ENCODE peak calls at places on chromosome 2, in five cellular contexts. One of them, this sample, is unnamed.

GRCh38 chr2:190405069-190405468 is 3.1 kb upstream of the MFSD6 start:
- DNase-seq in psoas muscle: no peak
- DNase-seq in mammary epithelial cell: peak
- DNase-seq in AG09319: no peak
- DNase-seq in activated B cell treated with CpG ODN at 0.5 μM for 24 hours: no peak
- DNase-seq in this sample: no peak

GRCh38 chr2:147405651-147406050 is 439.2 kb upstream of the ACVR2A start:
- DNase-seq in mammary epithelial cell: no peak
- DNase-seq in AG09319: no peak
- DNase-seq in activated B cell treated with CpG ODN at 0.5 μM for 24 hours: no peak
- DNase-seq in psoas muscle: no peak
- DNase-seq in this sample: no peak

GRCh38 chr2:196586511-196586991 is 53.0 kb upstream of the CCDC150 start:
- DNase-seq in psoas muscle: no peak
- DNase-seq in mammary epithelial cell: peak
- DNase-seq in AG09319: no peak
- DNase-seq in activated B cell treated with CpG ODN at 0.5 μM for 24 hours: no peak
- DNase-seq in this sample: no peak

GRCh38 chr2:83742117-83742782 is 716.8 kb downstream of the SUCLG1 start:
- DNase-seq in activated B cell treated with CpG ODN at 0.5 μM for 24 hours: no peak
- DNase-seq in psoas muscle: peak
- DNase-seq in mammary epithelial cell: peak
- DNase-seq in AG09319: no peak
- DNase-seq in this sample: peak

GRCh38 chr2:128805237-128805636 is 486.6 kb upstream of the HS6ST1 start:
- DNase-seq in mammary epithelial cell: peak
- DNase-seq in psoas muscle: no peak
- DNase-seq in activated B cell treated with CpG ODN at 0.5 μM for 24 hours: no peak
- DNase-seq in AG09319: no peak
- DNase-seq in this sample: no peak

GRCh38 chr2:165113414-165113813 is 90.4 kb downstream of the SCN3A start:
- DNase-seq in activated B cell treated with CpG ODN at 0.5 μM for 24 hours: no peak
- DNase-seq in psoas muscle: no peak
- DNase-seq in AG09319: no peak
- DNase-seq in mammary epithelial cell: no peak
- DNase-seq in this sample: no peak

GRCh38 chr2:25521665-25522387 is 151.6 kb downstream of the DTNB start:
- DNase-seq in AG09319: peak
- DNase-seq in mammary epithelial cell: peak
- DNase-seq in activated B cell treated with CpG ODN at 0.5 μM for 24 hours: no peak
- DNase-seq in psoas muscle: no peak
- DNase-seq in this sample: no peak

GRCh38 chr2:6556755-6557154 is 309.0 kb downstream of the CMPK2 start:
- DNase-seq in AG09319: no peak
- DNase-seq in psoas muscle: no peak
- DNase-seq in activated B cell treated with CpG ODN at 0.5 μM for 24 hours: no peak
- DNase-seq in mammary epithelial cell: no peak
- DNase-seq in this sample: no peak

GRCh38 chr2:38448692-38449405 is 71.8 kb upstream of the ATL2 start:
- DNase-seq in activated B cell treated with CpG ODN at 0.5 μM for 24 hours: no peak
- DNase-seq in AG09319: no peak
- DNase-seq in psoas muscle: no peak
- DNase-seq in mammary epithelial cell: peak
- DNase-seq in this sample: no peak

GRCh38 chr2:215775106-215775505 is 238.2 kb downstream of the MREG start:
- DNase-seq in activated B cell treated with CpG ODN at 0.5 μM for 24 hours: no peak
- DNase-seq in psoas muscle: no peak
- DNase-seq in mammary epithelial cell: no peak
- DNase-seq in AG09319: no peak
- DNase-seq in this sample: no peak

GRCh38 chr2:219829968-219830738 is 202.7 kb downstream of the SLC4A3 start:
- DNase-seq in mammary epithelial cell: no peak
- DNase-seq in psoas muscle: no peak
- DNase-seq in AG09319: no peak
- DNase-seq in activated B cell treated with CpG ODN at 0.5 μM for 24 hours: no peak
- DNase-seq in this sample: no peak

GRCh38 chr2:16120591-16120990 is 180.2 kb downstream of the MYCN start:
- DNase-seq in activated B cell treated with CpG ODN at 0.5 μM for 24 hours: no peak
- DNase-seq in mammary epithelial cell: no peak
- DNase-seq in AG09319: no peak
- DNase-seq in psoas muscle: no peak
- DNase-seq in this sample: no peak

GRCh38 chr2:15074319-15074718 is 441.8 kb downstream of the LRATD1 start:
- DNase-seq in mammary epithelial cell: no peak
- DNase-seq in psoas muscle: no peak
- DNase-seq in AG09319: no peak
- DNase-seq in activated B cell treated with CpG ODN at 0.5 μM for 24 hours: no peak
- DNase-seq in this sample: no peak

GRCh38 chr2:67130526-67131309 is 266.4 kb upstream of the ETAA1 start:
- DNase-seq in mammary epithelial cell: peak
- DNase-seq in AG09319: no peak
- DNase-seq in activated B cell treated with CpG ODN at 0.5 μM for 24 hours: no peak
- DNase-seq in psoas muscle: no peak
- DNase-seq in this sample: no peak

GRCh38 chr2:133146893-133147292 is 421.4 kb downstream of the NCKAP5 start:
- DNase-seq in mammary epithelial cell: no peak
- DNase-seq in psoas muscle: no peak
- DNase-seq in AG09319: no peak
- DNase-seq in activated B cell treated with CpG ODN at 0.5 μM for 24 hours: no peak
- DNase-seq in this sample: no peak

GRCh38 chr2:135694711-135695110 is 46.9 kb upstream of the UBXN4 start:
- DNase-seq in psoas muscle: no peak
- DNase-seq in activated B cell treated with CpG ODN at 0.5 μM for 24 hours: no peak
- DNase-seq in AG09319: no peak
- DNase-seq in mammary epithelial cell: peak
- DNase-seq in this sample: no peak

GRCh38 chr2:240538031-240538780 is 19.6 kb downstream of the ANKMY1 start:
- DNase-seq in psoas muscle: no peak
- DNase-seq in AG09319: no peak
- DNase-seq in activated B cell treated with CpG ODN at 0.5 μM for 24 hours: no peak
- DNase-seq in mammary epithelial cell: no peak
- DNase-seq in this sample: no peak

GRCh38 chr2:10493636-10494281 is 45.6 kb upstream of the ODC1 start:
- DNase-seq in mammary epithelial cell: peak
- DNase-seq in AG09319: no peak
- DNase-seq in activated B cell treated with CpG ODN at 0.5 μM for 24 hours: peak
- DNase-seq in psoas muscle: no peak
- DNase-seq in this sample: peak

GRCh38 chr2:32425719-32426141 is 68.9 kb downstream of the BIRC6 start:
- DNase-seq in mammary epithelial cell: no peak
- DNase-seq in AG09319: peak
- DNase-seq in psoas muscle: no peak
- DNase-seq in activated B cell treated with CpG ODN at 0.5 μM for 24 hours: no peak
- DNase-seq in this sample: no peak

GRCh38 chr2:190987938-190988337 is 26.0 kb downstream of the STAT1 start:
- DNase-seq in psoas muscle: no peak
- DNase-seq in AG09319: no peak
- DNase-seq in activated B cell treated with CpG ODN at 0.5 μM for 24 hours: no peak
- DNase-seq in mammary epithelial cell: no peak
- DNase-seq in this sample: no peak

GRCh38 chr2:28002181-28002580 is 111.7 kb downstream of the BABAM2 start:
- DNase-seq in psoas muscle: no peak
- DNase-seq in AG09319: no peak
- DNase-seq in activated B cell treated with CpG ODN at 0.5 μM for 24 hours: no peak
- DNase-seq in mammary epithelial cell: no peak
- DNase-seq in this sample: no peak

GRCh38 chr2:159903404-159904126 is 105.6 kb upstream of the CD302 start:
- DNase-seq in mammary epithelial cell: no peak
- DNase-seq in activated B cell treated with CpG ODN at 0.5 μM for 24 hours: peak
- DNase-seq in AG09319: no peak
- DNase-seq in psoas muscle: peak
- DNase-seq in this sample: peak

GRCh38 chr2:164737612-164738081 is 104.0 kb downstream of the COBLL1 start:
- DNase-seq in psoas muscle: peak
- DNase-seq in mammary epithelial cell: peak
- DNase-seq in activated B cell treated with CpG ODN at 0.5 μM for 24 hours: peak
- DNase-seq in AG09319: peak
- DNase-seq in this sample: peak

GRCh38 chr2:230737791-230738226 is 25.2 kb downstream of the CAB39 start:
- DNase-seq in mammary epithelial cell: no peak
- DNase-seq in activated B cell treated with CpG ODN at 0.5 μM for 24 hours: no peak
- DNase-seq in psoas muscle: no peak
- DNase-seq in AG09319: no peak
- DNase-seq in this sample: no peak

GRCh38 chr2:43032248-43032893 is 194.0 kb downstream of the ZFP36L2 start:
- DNase-seq in psoas muscle: peak
- DNase-seq in AG09319: no peak
- DNase-seq in mammary epithelial cell: peak
- DNase-seq in activated B cell treated with CpG ODN at 0.5 μM for 24 hours: no peak
- DNase-seq in this sample: no peak

GRCh38 chr2:237665713-237666143 is 38.3 kb downstream of the LRRFIP1 start:
- DNase-seq in psoas muscle: no peak
- DNase-seq in mammary epithelial cell: no peak
- DNase-seq in activated B cell treated with CpG ODN at 0.5 μM for 24 hours: no peak
- DNase-seq in AG09319: no peak
- DNase-seq in this sample: no peak
- TF ChIP-seq CTCF in psoas muscle: peak
- TF ChIP-seq CTCF in mammary epithelial cell: peak
- TF ChIP-seq CTCF in activated B cell treated with CpG ODN at 0.5 μM for 24 hours: no peak
- TF ChIP-seq CTCF in AG09319: no peak
- TF ChIP-seq CTCF in this sample: no peak

DNA sequence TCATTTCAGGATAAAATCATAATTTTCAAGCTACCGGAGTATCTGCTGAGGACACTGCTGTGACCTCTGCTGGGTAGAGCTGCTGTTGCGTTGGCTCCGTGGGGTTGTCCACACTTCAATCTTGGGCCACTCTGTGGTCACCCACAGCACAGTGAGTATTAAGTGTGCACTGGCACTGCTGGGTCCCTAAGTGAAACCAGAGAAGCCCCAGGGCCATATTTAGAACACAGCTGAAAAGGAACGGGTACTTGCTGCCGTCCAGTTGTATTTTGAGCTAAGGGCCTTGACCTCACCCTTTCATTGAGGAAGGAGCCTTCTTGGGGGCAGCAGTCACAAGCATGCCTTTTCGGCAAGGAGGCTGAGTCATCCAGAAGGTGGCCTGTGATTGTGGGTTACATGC is 10.1 kb downstream of the SLC9A4 start:
- DNase-seq in AG09319: no peak
- DNase-seq in psoas muscle: no peak
- DNase-seq in mammary epithelial cell: no peak
- DNase-seq in activated B cell treated with CpG ODN at 0.5 μM for 24 hours: no peak
- DNase-seq in this sample: no peak
- TF ChIP-seq CTCF in AG09319: no peak
- TF ChIP-seq CTCF in psoas muscle: no peak
- TF ChIP-seq CTCF in mammary epithelial cell: no peak
- TF ChIP-seq CTCF in activated B cell treated with CpG ODN at 0.5 μM for 24 hours: no peak
- TF ChIP-seq CTCF in this sample: no peak

GRCh38 chr2:238973038-238973772 is 125.3 kb downstream of the TWIST2 start:
- DNase-seq in activated B cell treated with CpG ODN at 0.5 μM for 24 hours: no peak
- DNase-seq in psoas muscle: no peak
- DNase-seq in mammary epithelial cell: no peak
- DNase-seq in AG09319: no peak
- DNase-seq in this sample: no peak

GRCh38 chr2:238975408-238975807 is 127.5 kb downstream of the TWIST2 start:
- DNase-seq in mammary epithelial cell: no peak
- DNase-seq in psoas muscle: no peak
- DNase-seq in AG09319: no peak
- DNase-seq in activated B cell treated with CpG ODN at 0.5 μM for 24 hours: no peak
- DNase-seq in this sample: no peak

GRCh38 chr2:238974061-238974460 is 126.2 kb downstream of the TWIST2 start:
- DNase-seq in mammary epithelial cell: peak
- DNase-seq in AG09319: no peak
- DNase-seq in activated B cell treated with CpG ODN at 0.5 μM for 24 hours: no peak
- DNase-seq in psoas muscle: no peak
- DNase-seq in this sample: no peak

GRCh38 chr2:238972146-238972445 is 124.2 kb downstream of the TWIST2 start:
- DNase-seq in psoas muscle: no peak
- DNase-seq in mammary epithelial cell: no peak
- DNase-seq in activated B cell treated with CpG ODN at 0.5 μM for 24 hours: no peak
- DNase-seq in AG09319: no peak
- DNase-seq in this sample: no peak

DNA sequence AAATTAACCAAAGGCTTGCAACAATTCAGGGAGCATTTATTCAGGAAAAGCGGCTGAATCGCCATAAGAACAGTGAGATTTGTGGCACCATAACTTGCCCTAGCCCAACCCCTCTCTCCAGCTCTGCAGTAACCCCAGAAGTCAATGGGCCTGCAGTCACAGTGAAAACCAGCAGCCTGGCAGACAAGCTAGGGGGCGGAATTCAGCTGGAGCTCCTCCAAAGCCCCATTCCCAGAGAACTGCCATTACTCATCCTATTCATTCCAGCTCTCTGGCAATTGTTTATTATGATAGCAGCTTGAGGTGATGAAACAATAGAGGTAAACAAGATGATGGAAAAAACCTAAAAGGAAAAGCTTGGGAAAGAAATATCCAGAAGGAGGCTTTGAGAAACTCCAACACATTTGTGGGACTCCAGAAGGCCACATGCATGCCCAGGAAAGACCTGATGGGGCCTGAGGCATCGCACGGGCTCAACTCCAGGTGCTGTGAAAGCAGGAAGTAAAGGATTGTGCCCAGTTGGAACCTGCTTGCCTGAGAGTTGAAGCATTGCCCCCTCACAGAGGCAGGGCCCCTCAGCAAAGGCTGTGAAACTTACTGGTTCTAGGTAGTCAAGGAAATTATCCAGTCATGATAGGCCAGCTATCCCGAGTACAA is 126.8 kb downstream of the TWIST2 start:
- DNase-seq in activated B cell treated with CpG ODN at 0.5 μM for 24 hours: no peak
- DNase-seq in AG09319: peak
- DNase-seq in psoas muscle: no peak
- DNase-seq in mammary epithelial cell: peak
- DNase-seq in this sample: no peak
- TF ChIP-seq CTCF in activated B cell treated with CpG ODN at 0.5 μM for 24 hours: no peak
- TF ChIP-seq CTCF in AG09319: peak
- TF ChIP-seq CTCF in psoas muscle: no peak
- TF ChIP-seq CTCF in mammary epithelial cell: peak
- TF ChIP-seq CTCF in this sample: no peak

GRCh38 chr2:23904215-23904614 is 22.7 kb downstream of the ATAD2B start:
- DNase-seq in AG09319: no peak
- DNase-seq in mammary epithelial cell: no peak
- DNase-seq in activated B cell treated with CpG ODN at 0.5 μM for 24 hours: no peak
- DNase-seq in psoas muscle: no peak
- DNase-seq in this sample: no peak

GRCh38 chr2:23904692-23905091 is 22.2 kb downstream of the ATAD2B start:
- DNase-seq in activated B cell treated with CpG ODN at 0.5 μM for 24 hours: no peak
- DNase-seq in mammary epithelial cell: no peak
- DNase-seq in psoas muscle: no peak
- DNase-seq in AG09319: no peak
- DNase-seq in this sample: no peak

GRCh38 chr2:23901966-23902942 is 24.7 kb downstream of the ATAD2B start:
- DNase-seq in activated B cell treated with CpG ODN at 0.5 μM for 24 hours: no peak
- DNase-seq in AG09319: no peak
- DNase-seq in mammary epithelial cell: peak
- DNase-seq in psoas muscle: no peak
- DNase-seq in this sample: no peak

GRCh38 chr2:23903034-23903433 is 23.9 kb downstream of the ATAD2B start:
- DNase-seq in psoas muscle: no peak
- DNase-seq in AG09319: no peak
- DNase-seq in activated B cell treated with CpG ODN at 0.5 μM for 24 hours: no peak
- DNase-seq in mammary epithelial cell: no peak
- DNase-seq in this sample: no peak

DNA sequence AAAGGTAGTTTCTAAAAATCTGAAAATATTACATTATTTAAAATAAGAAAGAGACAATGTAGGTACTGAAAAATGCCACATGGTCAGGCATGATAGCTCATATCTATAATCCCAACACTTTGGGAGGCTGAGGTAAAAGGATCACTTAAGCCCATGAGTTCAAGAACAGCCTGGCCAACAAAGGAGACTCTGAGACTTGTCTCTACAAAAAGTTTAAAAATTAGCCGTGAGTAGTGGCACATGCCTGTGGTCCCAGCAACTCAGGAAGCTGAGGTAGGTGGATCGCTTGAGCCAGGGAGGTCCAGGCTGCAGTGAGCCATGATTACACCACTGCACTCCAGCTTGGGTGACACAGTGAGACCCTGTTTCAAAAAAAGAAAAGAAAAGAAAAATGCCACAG is 21.8 kb downstream of the ATAD2B start:
- DNase-seq in psoas muscle: no peak
- DNase-seq in AG09319: no peak
- DNase-seq in activated B cell treated with CpG ODN at 0.5 μM for 24 hours: no peak
- DNase-seq in mammary epithelial cell: peak
- DNase-seq in this sample: no peak
- TF ChIP-seq CTCF in psoas muscle: no peak
- TF ChIP-seq CTCF in AG09319: no peak
- TF ChIP-seq CTCF in activated B cell treated with CpG ODN at 0.5 μM for 24 hours: no peak
- TF ChIP-seq CTCF in mammary epithelial cell: no peak
- TF ChIP-seq CTCF in this sample: no peak